ENCODE peak calls at places on chromosomes 12 and 14, in six cellular contexts. One of them, this sample, is unnamed.

GRCh38 chr12:129839679-129840078 is 64.1 kb downstream of the TMEM132D start:
- DNase-seq in RPMI7951: no peak
- DNase-seq in nucleus accumbens: no peak
- DNase-seq in GM12865: no peak
- DNase-seq in GM20000: no peak
- DNase-seq in HEK293T: no peak
- DNase-seq in this sample: no peak

GRCh38 chr12:3189282-3189681 is 112.1 kb downstream of the TSPAN9 start:
- DNase-seq in RPMI7951: no peak
- DNase-seq in nucleus accumbens: no peak
- DNase-seq in GM12865: no peak
- DNase-seq in GM20000: no peak
- DNase-seq in HEK293T: no peak
- DNase-seq in this sample: no peak

GRCh38 chr12:38166225-38166624 is 150.3 kb upstream of the ALG10B start:
- DNase-seq in RPMI7951: no peak
- DNase-seq in nucleus accumbens: no peak
- DNase-seq in GM12865: no peak
- DNase-seq in GM20000: no peak
- DNase-seq in HEK293T: no peak
- DNase-seq in this sample: no peak

GRCh38 chr12:112820796-112821195 is 29.2 kb downstream of the RPH3A start:
- DNase-seq in RPMI7951: no peak
- DNase-seq in nucleus accumbens: no peak
- DNase-seq in GM12865: no peak
- DNase-seq in GM20000: no peak
- DNase-seq in HEK293T: no peak
- DNase-seq in this sample: no peak

GRCh38 chr14:69636051-69636639 is 24.7 kb downstream of the SUSD6 start:
- DNase-seq in RPMI7951: no peak
- DNase-seq in nucleus accumbens: no peak
- DNase-seq in GM12865: peak
- DNase-seq in GM20000: no peak
- DNase-seq in HEK293T: no peak
- DNase-seq in this sample: no peak

GRCh38 chr12:18861287-18861858 is 123.5 kb downstream of the CAPZA3 start:
- DNase-seq in RPMI7951: peak
- DNase-seq in nucleus accumbens: no peak
- DNase-seq in GM12865: peak
- DNase-seq in GM20000: peak
- DNase-seq in HEK293T: no peak
- DNase-seq in this sample: peak

GRCh38 chr12:32821293-32822089 is 65.8 kb upstream of the YARS2 start:
- DNase-seq in RPMI7951: no peak
- DNase-seq in nucleus accumbens: no peak
- DNase-seq in GM12865: no peak
- DNase-seq in GM20000: no peak
- DNase-seq in HEK293T: no peak
- DNase-seq in this sample: peak

GRCh38 chr12:63404611-63405010 is 253.6 kb upstream of the AVPR1A start:
- DNase-seq in RPMI7951: no peak
- DNase-seq in nucleus accumbens: no peak
- DNase-seq in GM12865: no peak
- DNase-seq in GM20000: no peak
- DNase-seq in HEK293T: no peak
- DNase-seq in this sample: no peak

GRCh38 chr12:30696103-30696408 is 387 bp upstream of the IPO8 start:
- DNase-seq in RPMI7951: no peak
- DNase-seq in nucleus accumbens: no peak
- DNase-seq in GM12865: no peak
- DNase-seq in GM20000: no peak
- DNase-seq in HEK293T: no peak
- DNase-seq in this sample: no peak

GRCh38 chr14:100791995-100792394 is 33.9 kb upstream of the MEG3 start:
- DNase-seq in RPMI7951: no peak
- DNase-seq in nucleus accumbens: no peak
- DNase-seq in GM12865: no peak
- DNase-seq in GM20000: no peak
- DNase-seq in HEK293T: no peak
- DNase-seq in this sample: no peak

GRCh38 chr12:57726151-57726883 is 12.2 kb downstream of the AGAP2 start:
- DNase-seq in RPMI7951: peak
- DNase-seq in nucleus accumbens: peak
- DNase-seq in GM12865: no peak
- DNase-seq in GM20000: peak
- DNase-seq in HEK293T: peak
- DNase-seq in this sample: peak

GRCh38 chr12:30457621-30458289 is 237.9 kb downstream of the IPO8 start:
- DNase-seq in RPMI7951: peak
- DNase-seq in nucleus accumbens: no peak
- DNase-seq in GM12865: no peak
- DNase-seq in GM20000: no peak
- DNase-seq in HEK293T: peak
- DNase-seq in this sample: peak

GRCh38 chr14:104813286-104813685 is 12.4 kb downstream of the ZBTB42 start:
- DNase-seq in RPMI7951: no peak
- DNase-seq in nucleus accumbens: no peak
- DNase-seq in GM12865: no peak
- DNase-seq in GM20000: no peak
- DNase-seq in HEK293T: no peak
- DNase-seq in this sample: no peak

GRCh38 chr14:54976316-54976715 is 50.6 kb downstream of the WDHD1 start:
- DNase-seq in RPMI7951: peak
- DNase-seq in nucleus accumbens: no peak
- DNase-seq in GM12865: no peak
- DNase-seq in GM20000: no peak
- DNase-seq in HEK293T: no peak
- DNase-seq in this sample: no peak

GRCh38 chr12:109719123-109720022 is 5.7 kb downstream of the FAM222A start:
- DNase-seq in RPMI7951: no peak
- DNase-seq in nucleus accumbens: no peak
- DNase-seq in GM12865: no peak
- DNase-seq in GM20000: no peak
- DNase-seq in HEK293T: peak
- DNase-seq in this sample: no peak

GRCh38 chr12:68960162-68960501 is 27.2 kb upstream of the CPM start:
- DNase-seq in RPMI7951: no peak
- DNase-seq in nucleus accumbens: no peak
- DNase-seq in GM12865: no peak
- DNase-seq in GM20000: no peak
- DNase-seq in HEK293T: no peak
- DNase-seq in this sample: peak

GRCh38 chr12:48788852-48789775 is at the start of gene ADCY6:
- DNase-seq in RPMI7951: peak
- DNase-seq in nucleus accumbens: peak
- DNase-seq in GM12865: no peak
- DNase-seq in GM20000: peak
- DNase-seq in HEK293T: peak
- DNase-seq in this sample: peak

GRCh38 chr12:43029971-43030370 is 440.4 kb upstream of the PRICKLE1 start:
- DNase-seq in RPMI7951: no peak
- DNase-seq in nucleus accumbens: no peak
- DNase-seq in GM12865: no peak
- DNase-seq in GM20000: no peak
- DNase-seq in HEK293T: no peak
- DNase-seq in this sample: no peak

GRCh38 chr14:92456215-92457017 is 57.2 kb upstream of the RIN3 start:
- DNase-seq in RPMI7951: peak
- DNase-seq in nucleus accumbens: no peak
- DNase-seq in GM12865: peak
- DNase-seq in GM20000: peak
- DNase-seq in HEK293T: peak
- DNase-seq in this sample: peak

GRCh38 chr14:30655658-30656057 is 33.5 kb downstream of the SCFD1 start:
- DNase-seq in RPMI7951: no peak
- DNase-seq in nucleus accumbens: no peak
- DNase-seq in GM12865: no peak
- DNase-seq in GM20000: no peak
- DNase-seq in HEK293T: no peak
- DNase-seq in this sample: no peak

GRCh38 chr12:114006482-114007425 is 40.6 kb upstream of the RBM19 start:
- DNase-seq in RPMI7951: no peak
- DNase-seq in nucleus accumbens: no peak
- DNase-seq in GM12865: no peak
- DNase-seq in GM20000: no peak
- DNase-seq in HEK293T: no peak
- DNase-seq in this sample: no peak

This sample was measured in cardiac muscle cell.